ENCODE peak calls at places on chromosomes 13 and 19, in five cellular contexts. B, Y, X, N and P are unnamed samples. For H3K36me3, the result is how much of the 10 kb centered on the place peaks cover.

GRCh38 chr19:8370176-8371010 is 6.4 kb downstream of the ANGPTL4 start:
- DNase-seq in B (no peak), Y (no peak), X (no peak), N (no peak), P (peak)

GRCh38 chr19:788821-789472 is 8.3 kb upstream of the PTBP1 start:
- DNase-seq in B (no peak), Y (peak), X (no peak), N (no peak), P (peak)

GRCh38 chr19:41548954-41549688 is 26.8 kb upstream of the CEACAM21 start:
- DNase-seq in B (no peak), Y (no peak), X (no peak), N (no peak), P (no peak)

GRCh38 chr13:100636441-100636840 is 38.2 kb downstream of the TMTC4 start:
- DNase-seq in B (no peak), Y (no peak), X (no peak), N (no peak), P (no peak)

GRCh38 chr19:43799502-43800142 is 2.6 kb downstream of the LYPD5 start:
- DNase-seq in B (no peak), Y (no peak), X (peak), N (peak), P (peak)

GRCh38 chr13:29081036-29081435 is 260.9 kb downstream of the MTUS2 start:
- DNase-seq in B (no peak), Y (no peak), X (no peak), N (no peak), P (no peak)

GRCh38 chr19:10086904-10087256 is 763 bp downstream of the SHFL start:
- DNase-seq in B (no peak), Y (peak), X (no peak), N (no peak), P (no peak)

GRCh38 chr19:6718741-6719539 is 1.5 kb downstream of the C3 start:
- DNase-seq in B (peak), Y (peak), X (no peak), N (peak), P (peak)

GRCh38 chr13:73661687-73662425 is 472.3 kb downstream of the KLF12 start:
- DNase-seq in B (no peak), Y (no peak), X (no peak), N (no peak), P (peak)

GRCh38 chr13:102401755-102402154 is at the start of gene FGF14:
- DNase-seq in B (no peak), Y (no peak), X (no peak), N (no peak), P (peak)

GRCh38 chr13:27360562-27360961 is 63.9 kb upstream of the GTF3A start:
- DNase-seq in B (no peak), Y (peak), X (no peak), N (no peak), P (no peak)

GRCh38 chr19:1111641-1112253 is 8.0 kb downstream of the GPX4 start:
- DNase-seq in B (no peak), Y (no peak), X (no peak), N (no peak), P (no peak)

GRCh38 chr19:8488351-8488750 is 14.1 kb downstream of the PRAM1 start:
- DNase-seq in B (no peak), Y (no peak), X (no peak), N (no peak), P (no peak)

GRCh38 chr13:99892189-99892588 is 79.4 kb downstream of the ZIC5 start:
- DNase-seq in B (no peak), Y (no peak), X (no peak), N (no peak), P (peak)

GRCh38 chr13:33110713-33111413 is 94.6 kb downstream of the KL start:
- DNase-seq in B (no peak), Y (peak), X (no peak), N (no peak), P (no peak)

GRCh38 chr19:13024126-13024957 is 29.1 kb downstream of the NFIX start:
- DNase-seq in B (no peak), Y (peak), X (no peak), N (no peak), P (peak)

GRCh38 chr13:102651892-102652291 is 43.0 kb downstream of the METTL21C start:
- DNase-seq in B (no peak), Y (no peak), X (no peak), N (peak), P (no peak)

GRCh38 chr19:10122066-10122465 is 2.4 kb upstream of the EIF3G start:
- DNase-seq in B (no peak), Y (peak), X (no peak), N (no peak), P (no peak)

GRCh38 chr19:10503002-10503789 is at the start of gene KEAP1:
- DNase-seq in B (peak), Y (peak), X (no peak), N (peak), P (peak)

GRCh38 chr19:13999085-13999484 is 7.0 kb downstream of the RFX1 start:
- DNase-seq in B (no peak), Y (no peak), X (no peak), N (no peak), P (no peak)

GRCh38 chr13:32783067-32783466 is 196.8 kb downstream of the PDS5B start:
- DNase-seq in B (no peak), Y (peak), X (peak), N (no peak), P (no peak)

GRCh38 chr13:31797154-31797775 is 57.9 kb downstream of the RXFP2 start:
- DNase-seq in B (no peak), Y (peak), X (peak), N (peak), P (peak)

GRCh38 chr19:15469513-15470297 is 5.4 kb upstream of the RASAL3 start:
- DNase-seq in B (no peak), Y (peak), X (no peak), N (no peak), P (peak)

GRCh38 chr13:113062691-113063090 is 42.9 kb upstream of the F7 start:
- DNase-seq in B (no peak), Y (no peak), X (no peak), N (no peak), P (no peak)

GRCh38 chr13:97387487-97388353 is 46.2 kb upstream of the RAP2A start:
- DNase-seq in B (no peak), Y (no peak), X (no peak), N (no peak), P (no peak)

GRCh38 chr19:17370026-17370587 is 7.0 kb downstream of the PLVAP start:
- DNase-seq in B (no peak), Y (peak), X (no peak), N (no peak), P (no peak)

GRCh38 chr13:80334582-80335260 is 6.2 kb downstream of the SPRY2 start:
- DNase-seq in B (no peak), Y (peak), X (peak), N (no peak), P (no peak)

GRCh38 chr19:58572818-58573657 is at the start of gene MZF1:
- DNase-seq in B (peak), Y (peak), X (peak), N (peak), P (peak)

GRCh38 chr13:109146912-109147624 is 517.7 kb downstream of the MYO16 start:
- DNase-seq in B (no peak), Y (peak), X (peak), N (no peak), P (no peak)

GRCh38 chr13:62387642-62388041 is 972.0 kb upstream of the PCDH20 start:
- DNase-seq in B (no peak), Y (peak), X (no peak), N (peak), P (peak)

GRCh38 chr13:100019780-100020356 is 38.3 kb downstream of the ZIC2 start:
- DNase-seq in B (no peak), Y (no peak), X (no peak), N (no peak), P (peak)

GRCh38 chr13:80873589-80873988 is 532.7 kb upstream of the SPRY2 start:
- DNase-seq in B (no peak), Y (no peak), X (peak), N (no peak), P (no peak)

GRCh38 chr19:54430306-54431254 is 15.3 kb downstream of the TTYH1 start:
- DNase-seq in B (no peak), Y (peak), X (no peak), N (peak), P (peak)

GRCh38 chr13:111955412-111955769 is 111.6 kb upstream of the SOX1 start:
- DNase-seq in B (no peak), Y (no peak), X (no peak), N (no peak), P (no peak)

GRCh38 chr13:76965759-76966421 is 17.6 kb downstream of the ACOD1 start:
- DNase-seq in B (no peak), Y (peak), X (peak), N (peak), P (no peak)

GRCh38 chr19:39858541-39858940 is 12.4 kb upstream of the FBL start:
- DNase-seq in B (no peak), Y (no peak), X (peak), N (peak), P (peak)

GRCh38 chr13:78060966-78061365 is 142.3 kb upstream of the EDNRB start:
- DNase-seq in B (no peak), Y (no peak), X (no peak), N (no peak), P (no peak)

GRCh38 chr13:28356506-28357064 is 138.3 kb downstream of the FLT1 start:
- DNase-seq in B (no peak), Y (no peak), X (no peak), N (no peak), P (no peak)

GRCh38 chr13:22915442-22916082 is 265.2 kb upstream of the SGCG start:
- DNase-seq in B (peak), Y (peak), X (peak), N (peak), P (peak)
- H3K4me3 ChIP-seq in B (peak), Y (peak), X (peak), N (peak), P (peak)

DNA sequence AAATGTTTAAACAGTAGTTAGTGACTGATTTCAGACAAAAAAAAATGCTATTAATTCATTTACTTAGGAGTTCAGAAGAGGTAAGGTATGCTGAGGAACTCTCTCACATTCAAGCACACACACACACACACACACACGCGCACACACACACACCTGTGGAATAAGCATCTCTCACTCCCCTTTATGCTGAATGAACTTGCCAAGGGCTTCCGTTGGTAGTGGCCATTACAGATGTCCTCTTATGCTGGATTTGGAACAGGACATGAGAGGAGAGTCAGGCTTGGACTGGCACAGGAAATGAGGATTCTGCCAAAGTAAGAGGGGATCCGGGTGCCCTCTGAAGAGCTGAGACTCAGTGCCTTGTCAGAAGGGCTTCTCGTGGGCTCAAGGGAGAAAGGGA is 463.4 kb upstream of the MIR17HG start:
- DNase-seq in B (no peak), Y (no peak), X (no peak), N (no peak), P (no peak)
- H3K36me3 ChIP-seq in B (under half), Y (under half), X (under half), N (under half), P (under half)

GRCh38 chr13:19661561-19661960 is 28.1 kb downstream of the MPHOSPH8 start:
- DNase-seq in B (no peak), Y (no peak), X (no peak), N (no peak), P (no peak)

GRCh38 chr13:19663416-19663979 is 30.0 kb downstream of the MPHOSPH8 start:
- DNase-seq in B (no peak), Y (no peak), X (no peak), N (no peak), P (no peak)

GRCh38 chr13:19661126-19661525 is 27.7 kb downstream of the MPHOSPH8 start:
- DNase-seq in B (no peak), Y (no peak), X (no peak), N (no peak), P (no peak)

GRCh38 chr13:19658192-19658591 is 24.7 kb downstream of the MPHOSPH8 start:
- DNase-seq in B (no peak), Y (no peak), X (no peak), N (no peak), P (no peak)

GRCh38 chr13:19658831-19659230 is 25.4 kb downstream of the MPHOSPH8 start:
- DNase-seq in B (no peak), Y (no peak), X (no peak), N (no peak), P (no peak)
- H3K4me3 ChIP-seq in B (no peak), Y (no peak), X (no peak), N (no peak), P (no peak)

GRCh38 chr19:4430760-4431159 is 26.8 kb downstream of the UBXN6 start:
- DNase-seq in B (no peak), Y (no peak), X (no peak), N (no peak), P (no peak)

GRCh38 chr19:4431808-4432674 is 25.6 kb downstream of the UBXN6 start:
- DNase-seq in B (no peak), Y (no peak), X (no peak), N (no peak), P (peak)

GRCh38 chr19:4436231-4436630 is 21.4 kb downstream of the UBXN6 start:
- DNase-seq in B (no peak), Y (no peak), X (no peak), N (no peak), P (no peak)

GRCh38 chr19:4429266-4430200 is 27.1 kb downstream of the CHAF1A start:
- DNase-seq in B (no peak), Y (no peak), X (no peak), N (no peak), P (no peak)

DNA sequence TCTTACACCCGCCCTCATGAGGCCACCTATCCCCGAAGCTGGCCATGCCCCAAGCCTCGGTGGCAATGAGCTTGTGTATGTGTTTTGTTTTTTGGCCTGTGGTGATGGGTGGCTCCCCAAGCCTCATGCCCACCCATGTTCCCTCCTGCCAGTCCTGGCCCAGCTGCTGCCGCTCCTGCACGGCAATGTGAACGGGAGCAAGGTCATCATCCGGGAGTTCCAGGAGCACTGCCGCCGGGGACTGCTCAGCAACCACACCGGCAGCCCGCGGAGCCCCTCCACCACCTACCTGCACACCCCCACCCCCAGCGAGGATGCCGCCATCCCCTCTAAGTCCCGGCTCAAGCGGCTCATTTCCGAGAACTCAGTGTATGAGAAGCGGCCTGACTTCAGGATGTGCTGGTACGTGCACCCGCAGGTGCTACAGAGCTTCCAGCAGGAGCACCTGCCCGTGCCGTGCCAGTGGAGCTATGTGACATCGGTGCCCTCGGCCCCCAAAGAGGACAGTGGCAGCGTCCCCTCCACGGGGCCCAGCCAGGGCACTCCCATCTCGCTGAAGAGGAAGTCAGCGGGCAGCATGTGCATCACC is 24.6 kb downstream of the UBXN6 start:
- DNase-seq in B (no peak), Y (no peak), X (no peak), N (no peak), P (peak)
- H3K36me3 ChIP-seq in B (under half), Y (under half), X (under half), N (under half), P (half or more)

GRCh38 chr13:57634829-57635165 is 3.3 kb downstream of the PCDH17 start:
- DNase-seq in B (no peak), Y (no peak), X (no peak), N (peak), P (peak)

GRCh38 chr13:57631607-57632275 is at the start of gene PCDH17:
- DNase-seq in B (peak), Y (peak), X (no peak), N (peak), P (peak)

GRCh38 chr13:57633950-57634828 is 2.6 kb downstream of the PCDH17 start:
- DNase-seq in B (no peak), Y (no peak), X (no peak), N (peak), P (peak)

GRCh38 chr13:57632276-57633140 is 964 bp downstream of the PCDH17 start:
- DNase-seq in B (no peak), Y (no peak), X (no peak), N (peak), P (peak)

GRCh38 chr13:57633141-57633949 is 1.8 kb downstream of the PCDH17 start:
- DNase-seq in B (peak), Y (peak), X (no peak), N (peak), P (peak)
- H3K4me3 ChIP-seq in B (peak), Y (no peak), X (no peak), N (peak), P (peak)

GRCh38 chr19:52557231-52557995 is 12.7 kb upstream of the ZNF701 start:
- DNase-seq in B (no peak), Y (no peak), X (no peak), N (no peak), P (no peak)

GRCh38 chr19:52554216-52554971 is 15.7 kb upstream of the ZNF701 start:
- DNase-seq in B (no peak), Y (peak), X (no peak), N (no peak), P (no peak)
- H3K36me3 ChIP-seq in B (under half), Y (half or more), X (under half), N (under half), P (under half)